ENCODE peak calls at places on chromosome 12, in eight cellular contexts. W is heart left ventricle, N is left lung, K is choroid plexus epithelial cell, Z is BE2C, G is upper lobe of right lung, Y is A549, V is lower leg skin. A is an unnamed sample.

GRCh38 chr12:17214910-17215309 is 608.9 kb upstream of the LMO3 start:
- DNase-seq in W (no peak), N (no peak), K (no peak), Z (no peak), G (no peak), Y (no peak), V (no peak), A (no peak)

GRCh38 chr12:69655616-69656336 is 43.3 kb downstream of the BEST3 start:
- DNase-seq in W (no peak), N (no peak), K (peak), Z (no peak), G (no peak), Y (no peak), V (no peak), A (no peak)

GRCh38 chr12:110185626-110186025 is 61.5 kb downstream of the IFT81 start:
- DNase-seq in W (no peak), N (no peak), K (no peak), Z (no peak), G (no peak), Y (no peak), V (no peak), A (no peak)

GRCh38 chr12:104485651-104486341 is 29.0 kb downstream of the CHST11 start:
- DNase-seq in W (no peak), N (no peak), K (no peak), Z (no peak), G (no peak), Y (no peak), V (no peak), A (no peak)

GRCh38 chr12:76755829-76756379 is 8.0 kb upstream of the ZDHHC17 start:
- DNase-seq in W (no peak), N (no peak), K (no peak), Z (no peak), G (no peak), Y (no peak), V (no peak), A (no peak)

GRCh38 chr12:1932264-1932777 is 13.9 kb upstream of the CACNA2D4 start:
- DNase-seq in W (peak), N (no peak), K (peak), Z (peak), G (peak), Y (no peak), V (no peak), A (no peak)

GRCh38 chr12:77161944-77162343 is 96.6 kb upstream of the E2F7 start:
- DNase-seq in W (no peak), N (no peak), K (no peak), Z (no peak), G (no peak), Y (no peak), V (no peak), A (no peak)

GRCh38 chr12:65792724-65793123 is 31.6 kb upstream of the HMGA2 start:
- DNase-seq in W (no peak), N (no peak), K (no peak), Z (no peak), G (no peak), Y (no peak), V (no peak), A (no peak)

GRCh38 chr12:59626382-59626781 is 30.6 kb downstream of the SLC16A7 start:
- DNase-seq in W (no peak), N (no peak), K (no peak), Z (no peak), G (no peak), Y (no peak), V (no peak), A (no peak)

GRCh38 chr12:109739747-109740693 is 26.4 kb downstream of the FAM222A start:
- DNase-seq in W (peak), N (peak), K (no peak), Z (peak), G (peak), Y (no peak), V (no peak), A (peak)

GRCh38 chr12:21656931-21657335 is 709 bp downstream of the LDHB start:
- DNase-seq in W (peak), N (peak), K (peak), Z (peak), G (peak), Y (peak), V (peak), A (no peak)

GRCh38 chr12:104752016-104752415 is 206.1 kb downstream of the SLC41A2 start:
- DNase-seq in W (no peak), N (no peak), K (no peak), Z (no peak), G (no peak), Y (no peak), V (no peak), A (no peak)

GRCh38 chr12:6563448-6564050 is 4.5 kb downstream of the NOP2 start:
- DNase-seq in W (peak), N (no peak), K (peak), Z (peak), G (peak), Y (peak), V (no peak), A (no peak)

GRCh38 chr12:53623526-53623925 is 2.7 kb downstream of the ATF7 start:
- DNase-seq in W (no peak), N (no peak), K (peak), Z (no peak), G (no peak), Y (no peak), V (no peak), A (no peak)

GRCh38 chr12:6944381-6945186 is 762 bp downstream of the C12orf57 start:
- DNase-seq in W (peak), N (peak), K (peak), Z (peak), G (peak), Y (peak), V (peak), A (peak)

GRCh38 chr12:90627180-90627896 is 327.6 kb downstream of the CCER1 start:
- DNase-seq in W (peak), N (peak), K (peak), Z (no peak), G (no peak), Y (no peak), V (no peak), A (no peak)

GRCh38 chr12:85280138-85280983 is at the start of gene ALX1:
- DNase-seq in W (no peak), N (peak), K (peak), Z (no peak), G (peak), Y (peak), V (no peak), A (no peak)

GRCh38 chr12:51836012-51836832 is 12.3 kb downstream of the FIGNL2 start:
- DNase-seq in W (no peak), N (no peak), K (no peak), Z (no peak), G (no peak), Y (no peak), V (no peak), A (no peak)

DNA sequence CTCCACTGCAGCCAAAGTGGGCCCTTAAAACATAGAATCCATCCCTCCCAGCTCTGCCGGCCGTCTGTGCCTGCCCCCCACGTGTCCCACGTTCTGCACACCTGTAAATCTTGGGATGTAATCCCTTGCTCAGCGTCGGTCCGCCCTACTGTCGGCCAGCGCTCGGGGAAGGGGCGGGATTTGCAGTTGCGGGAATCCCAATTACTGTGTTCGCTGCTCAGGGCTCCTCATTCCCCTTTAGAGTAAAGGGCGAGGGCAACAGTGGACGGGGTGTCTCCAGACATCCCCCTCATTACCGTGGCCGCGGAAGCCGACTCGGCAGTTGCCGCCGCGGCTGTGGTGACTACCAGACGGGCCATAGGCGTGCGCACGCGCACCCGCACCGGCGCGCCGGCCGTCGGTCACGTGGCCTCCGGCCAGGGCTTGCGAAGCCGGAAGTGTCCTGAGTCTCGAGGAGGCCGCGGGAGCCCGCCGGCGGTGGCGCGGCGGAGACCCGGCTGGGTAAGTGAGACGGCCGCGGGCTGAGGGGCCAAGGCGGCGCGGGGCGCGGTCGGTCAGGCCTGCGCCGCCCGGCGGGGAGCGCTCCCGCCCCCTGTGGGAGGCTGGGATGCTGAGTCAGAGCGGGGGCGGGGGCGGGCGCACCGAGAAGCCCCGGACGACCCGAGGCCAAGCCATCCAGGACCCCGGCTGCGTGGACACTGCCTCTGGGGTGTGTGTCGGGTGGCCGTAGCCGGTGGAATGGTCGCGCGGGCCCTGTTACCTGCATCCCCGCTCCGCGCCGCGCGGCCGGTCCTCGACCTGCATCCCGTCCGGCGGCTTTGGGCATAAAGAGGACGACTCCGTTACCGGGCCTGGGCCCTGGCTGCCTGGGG is at the start of gene TBK1:
- DNase-seq in W (peak), N (peak), K (peak), Z (peak), G (peak), Y (peak), V (peak), A (peak)
- TF ChIP-seq CTCF in W (no peak), N (no peak), K (peak), Z (no peak), G (no peak), Y (no peak), V (no peak), A (no peak)

GRCh38 chr12:126663304-126664094 is 1598.3 kb downstream of the AACS start:
- DNase-seq in W (no peak), N (no peak), K (peak), Z (peak), G (no peak), Y (peak), V (no peak), A (no peak)
- TF ChIP-seq CTCF in W (no peak), N (no peak), K (peak), Z (peak), G (no peak), Y (no peak), V (no peak), A (no peak)

GRCh38 chr12:123933214-123933613 is 39.4 kb downstream of the CCDC92 start:
- DNase-seq in W (no peak), N (no peak), K (no peak), Z (no peak), G (peak), Y (no peak), V (no peak), A (no peak)

GRCh38 chr12:123928897-123929296 is 43.7 kb downstream of the CCDC92 start:
- DNase-seq in W (no peak), N (no peak), K (no peak), Z (no peak), G (no peak), Y (no peak), V (no peak), A (no peak)

GRCh38 chr12:123929869-123930583 is 42.6 kb downstream of the CCDC92 start:
- DNase-seq in W (no peak), N (no peak), K (no peak), Z (no peak), G (peak), Y (no peak), V (no peak), A (no peak)

GRCh38 chr12:123934016-123934620 is 38.5 kb downstream of the CCDC92 start:
- DNase-seq in W (no peak), N (no peak), K (no peak), Z (no peak), G (peak), Y (no peak), V (no peak), A (no peak)

DNA sequence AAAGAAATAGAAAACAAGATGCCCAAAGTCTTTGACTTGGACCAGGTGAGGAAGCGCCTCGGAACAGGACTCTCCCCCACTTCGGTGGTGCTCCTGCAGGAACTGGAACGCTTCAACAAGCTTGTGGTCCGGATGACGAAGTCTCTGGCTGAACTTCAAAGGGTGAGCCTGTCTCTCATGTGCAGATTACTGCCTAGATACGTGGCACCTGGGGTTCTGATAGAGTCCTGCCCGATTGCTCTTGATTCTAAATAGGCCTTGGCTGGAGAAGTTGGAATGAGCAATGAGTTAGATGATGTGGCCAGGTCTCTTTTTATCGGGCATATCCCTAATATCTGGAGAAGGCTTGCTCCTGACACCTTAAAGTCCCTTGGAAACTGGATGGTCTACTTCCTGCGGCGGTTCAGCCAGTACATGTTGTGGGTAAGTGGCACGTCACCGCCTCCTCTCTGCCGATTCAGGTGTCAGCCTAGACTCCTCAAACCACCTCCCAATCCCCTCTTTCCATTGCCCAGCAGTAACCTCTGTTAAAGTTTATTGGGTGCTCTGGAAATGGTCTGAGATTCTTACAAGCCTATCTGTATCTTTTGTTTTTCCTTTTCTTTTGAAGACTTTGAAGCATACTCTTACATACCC is 40.8 kb downstream of the CCDC92 start:
- DNase-seq in W (no peak), N (no peak), K (no peak), Z (no peak), G (peak), Y (no peak), V (no peak), A (no peak)
- TF ChIP-seq CTCF in W (no peak), N (no peak), K (no peak), Z (no peak), G (no peak), Y (no peak), V (no peak), A (no peak)

GRCh38 chr12:87866602-87867292 is 162.5 kb downstream of the C12orf50 start:
- DNase-seq in W (no peak), N (no peak), K (peak), Z (peak), G (no peak), Y (no peak), V (no peak), A (no peak)
- TF ChIP-seq CTCF in W (no peak), N (no peak), K (peak), Z (peak), G (peak), Y (peak), V (no peak), A (no peak)

GRCh38 chr12:129700036-129700435 is 203.8 kb downstream of the TMEM132D start:
- DNase-seq in W (no peak), N (peak), K (no peak), Z (no peak), G (no peak), Y (no peak), V (no peak), A (no peak)

GRCh38 chr12:129706716-129707115 is 197.1 kb downstream of the TMEM132D start:
- DNase-seq in W (no peak), N (no peak), K (no peak), Z (no peak), G (no peak), Y (no peak), V (no peak), A (no peak)

GRCh38 chr12:129701536-129702165 is 202.2 kb downstream of the TMEM132D start:
- DNase-seq in W (no peak), N (no peak), K (peak), Z (no peak), G (no peak), Y (no peak), V (no peak), A (no peak)

GRCh38 chr12:129704232-129704830 is 199.5 kb downstream of the TMEM132D start:
- DNase-seq in W (no peak), N (no peak), K (peak), Z (no peak), G (no peak), Y (no peak), V (no peak), A (no peak)
- TF ChIP-seq CTCF in W (no peak), N (no peak), K (no peak), Z (no peak), G (no peak), Y (no peak), V (no peak), A (no peak)

GRCh38 chr12:79690606-79691298 is at the start of gene PAWR:
- DNase-seq in W (peak), N (peak), K (peak), Z (peak), G (peak), Y (peak), V (peak), A (peak)
- TF ChIP-seq CTCF in W (no peak), N (no peak), K (peak), Z (no peak), G (peak), Y (peak), V (no peak), A (no peak)

DNA sequence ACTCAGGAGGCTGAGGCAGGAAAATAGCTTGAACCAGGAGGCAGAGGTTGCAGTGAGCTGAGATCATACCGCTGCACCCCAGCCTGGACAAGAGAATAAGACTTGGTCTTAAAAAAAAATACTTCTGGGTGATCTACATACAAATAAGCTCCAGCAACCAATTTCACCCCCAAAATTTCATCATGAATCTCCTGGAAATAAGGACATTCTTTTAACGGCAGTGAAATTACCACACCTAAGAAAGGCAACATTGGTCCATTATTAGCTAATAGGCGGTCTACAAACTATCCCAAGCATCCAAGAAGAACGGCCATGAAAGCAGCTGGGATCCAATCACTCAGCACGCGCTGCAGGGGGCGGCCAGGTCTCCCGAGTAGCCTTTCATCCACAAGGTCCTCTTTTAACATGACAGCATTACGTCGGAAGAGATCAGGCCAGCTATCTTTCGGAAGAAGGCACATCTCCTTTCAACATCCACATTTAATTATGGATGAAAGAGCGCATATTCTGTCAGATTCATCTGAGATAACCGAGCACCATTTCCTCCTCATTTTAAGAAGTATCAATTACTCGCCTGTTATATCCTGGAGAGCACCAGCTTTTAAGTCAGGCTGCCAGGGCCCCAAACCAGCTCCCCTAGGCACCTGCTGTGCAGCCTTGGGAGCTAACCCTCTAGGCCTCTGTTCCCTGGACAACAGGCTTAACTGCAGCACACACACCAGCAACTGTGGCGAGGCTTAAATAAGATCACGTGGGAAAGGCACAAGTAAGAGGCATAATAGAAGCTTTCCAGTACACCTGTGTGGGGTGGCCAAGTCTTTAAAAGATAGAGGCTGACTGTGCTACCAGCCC is 4.2 kb downstream of the SLC15A4 start:
- DNase-seq in W (no peak), N (no peak), K (no peak), Z (no peak), G (no peak), Y (no peak), V (no peak), A (no peak)
- TF ChIP-seq CTCF in W (no peak), N (no peak), K (no peak), Z (no peak), G (no peak), Y (no peak), V (no peak), A (no peak)